ENCODE peak calls at places on chromosomes 12 and 14, in four cellular contexts. J, W, G and E are unnamed samples.

GRCh38 chr14:74771409-74771808 is 8.3 kb downstream of the YLPM1 start:
- DNase-seq in W (no peak), G (no peak), J (no peak), E (no peak)

GRCh38 chr14:104093366-104094055 is 8.0 kb downstream of the ASPG start:
- DNase-seq in W (no peak), G (peak), J (no peak), E (peak)

GRCh38 chr12:4116251-4117111 is 157.1 kb upstream of the CCND2 start:
- DNase-seq in W (peak), G (no peak), J (no peak), E (no peak)

GRCh38 chr12:75721231-75721641 is 209.8 kb upstream of the KRR1 start:
- DNase-seq in J (no peak), G (no peak), W (no peak), E (no peak)

GRCh38 chr14:64196668-64197411 is 97.3 kb downstream of the ESR2 start:
- DNase-seq in G (peak), W (peak), J (no peak), E (peak)

GRCh38 chr14:71658261-71658860 is 273.9 kb upstream of the RGS6 start:
- DNase-seq in G (no peak), W (no peak), J (no peak), E (no peak)

GRCh38 chr14:85798852-85799251 is 268.9 kb downstream of the FLRT2 start:
- DNase-seq in J (no peak), W (no peak), G (no peak), E (no peak)

GRCh38 chr12:64544796-64545382 is 65.4 kb upstream of the RASSF3 start:
- DNase-seq in J (no peak), G (no peak), W (no peak), E (no peak)

GRCh38 chr14:105484069-105484996 is 2.4 kb upstream of the CRIP1 start:
- DNase-seq in J (no peak), G (no peak), W (no peak), E (no peak)

GRCh38 chr12:31504625-31505222 is 86.2 kb downstream of the DENND5B start:
- DNase-seq in J (no peak), W (no peak), G (no peak), E (no peak)

GRCh38 chr12:82527165-82527780 is 159.4 kb upstream of the TMTC2 start:
- DNase-seq in J (no peak), G (no peak), W (peak), E (peak)

GRCh38 chr12:107670999-107671643 is 14.5 kb upstream of the PWP1 start:
- DNase-seq in G (no peak), J (no peak), W (peak), E (peak)

GRCh38 chr12:27336254-27336653 is 3.6 kb downstream of the BMAL2 start:
- DNase-seq in J (no peak), G (no peak), W (peak), E (no peak)

GRCh38 chr14:56064513-56064912 is 53.7 kb upstream of the PELI2 start:
- DNase-seq in G (no peak), W (no peak), J (no peak), E (no peak)

GRCh38 chr12:14716848-14717444 is 20.5 kb upstream of the GUCY2C start:
- DNase-seq in J (no peak), G (no peak), W (peak), E (peak)

GRCh38 chr12:56645201-56645716 is 525 bp downstream of the ATP5F1B start:
- DNase-seq in J (no peak), W (peak), G (no peak), E (peak)

GRCh38 chr12:78171082-78171481 is 340.4 kb downstream of the NAV3 start:
- DNase-seq in J (no peak), G (no peak), W (no peak), E (no peak)

GRCh38 chr12:6267007-6267721 is 43.3 kb upstream of the PLEKHG6 start:
- DNase-seq in J (no peak), W (no peak), G (no peak), E (no peak)

GRCh38 chr14:59905193-59905592 is 14.8 kb upstream of the LRRC9 start:
- DNase-seq in W (no peak), J (no peak), G (no peak), E (no peak)

GRCh38 chr12:2804390-2805145 is 7.9 kb upstream of the ITFG2 start:
- DNase-seq in J (no peak), W (peak), G (no peak), E (no peak)

GRCh38 chr12:40016960-40017359 is 88.9 kb downstream of the SLC2A13 start:
- DNase-seq in J (no peak), W (peak), G (no peak), E (no peak)

GRCh38 chr12:57483466-57483865 is 3.8 kb upstream of the ARHGAP9 start:
- DNase-seq in W (no peak), J (no peak), G (no peak), E (no peak)

GRCh38 chr12:50751921-50752721 is 11.8 kb upstream of the ATF1 start:
- DNase-seq in W (no peak), J (no peak), G (no peak), E (no peak)

GRCh38 chr12:12008232-12008850 is 62.4 kb upstream of the BCL2L14 start:
- DNase-seq in J (no peak), G (no peak), W (no peak), E (peak)

GRCh38 chr12:18391136-18391535 is 129.8 kb downstream of the PIK3C2G start:
- DNase-seq in J (no peak), W (no peak), G (no peak), E (no peak)

GRCh38 chr12:8077207-8077606 is 4.9 kb upstream of the NECAP1 start:
- DNase-seq in W (no peak), J (no peak), G (no peak), E (no peak)

GRCh38 chr14:69323266-69323966 is 63.5 kb downstream of the GALNT16 start:
- DNase-seq in W (no peak), G (peak), J (no peak), E (peak)

GRCh38 chr14:55535521-55536207 is 44.3 kb upstream of the KTN1 start:
- DNase-seq in G (no peak), J (no peak), W (no peak), E (no peak)

GRCh38 chr12:91636721-91637120 is 454.1 kb upstream of the DCN start:
- DNase-seq in G (no peak), J (no peak), W (no peak), E (no peak)

GRCh38 chr14:90627478-90627877 is 188.8 kb downstream of the TTC7B start:
- DNase-seq in G (no peak), J (no peak), W (no peak), E (no peak)

GRCh38 chr12:83322816-83323215 is 636.1 kb downstream of the TMTC2 start:
- DNase-seq in J (no peak), W (no peak), G (no peak), E (no peak)

GRCh38 chr12:127770123-127770522 is 496.8 kb upstream of the TMEM132C start:
- DNase-seq in W (no peak), G (no peak), J (no peak), E (no peak)

GRCh38 chr14:73887116-73887490 is 444 bp downstream of the ZNF410 start:
- DNase-seq in W (no peak), J (no peak), G (no peak), E (no peak)

GRCh38 chr14:103483600-103483999 is 39.0 kb downstream of the CKB start:
- DNase-seq in J (no peak), G (no peak), W (no peak), E (no peak)

GRCh38 chr14:35747379-35747778 is 61.7 kb downstream of the RALGAPA1 start:
- DNase-seq in J (no peak), W (no peak), G (no peak), E (no peak)

GRCh38 chr14:89137514-89138163 is 279.4 kb downstream of the FOXN3 start:
- DNase-seq in W (no peak), J (peak), G (peak), E (no peak)

GRCh38 chr14:73227812-73228781 is 9.2 kb upstream of the PAPLN start:
- DNase-seq in W (peak), G (no peak), J (no peak), E (peak)

GRCh38 chr12:107241421-107241820 is 148.1 kb upstream of the CRY1 start:
- DNase-seq in G (no peak), W (no peak), J (no peak), E (no peak)

GRCh38 chr14:100192672-100193416 is 33.4 kb upstream of the DEGS2 start:
- DNase-seq in W (peak), J (peak), G (peak), E (peak)

GRCh38 chr14:100191584-100192249 is 32.3 kb upstream of the DEGS2 start:
- DNase-seq in W (no peak), J (no peak), G (no peak), E (no peak)

GRCh38 chr14:100190126-100190525 is 30.7 kb upstream of the DEGS2 start:
- DNase-seq in G (no peak), J (no peak), W (no peak), E (no peak)

GRCh38 chr14:100192250-100192671 is 32.8 kb upstream of the DEGS2 start:
- DNase-seq in G (peak), J (no peak), W (no peak), E (no peak)

DNA sequence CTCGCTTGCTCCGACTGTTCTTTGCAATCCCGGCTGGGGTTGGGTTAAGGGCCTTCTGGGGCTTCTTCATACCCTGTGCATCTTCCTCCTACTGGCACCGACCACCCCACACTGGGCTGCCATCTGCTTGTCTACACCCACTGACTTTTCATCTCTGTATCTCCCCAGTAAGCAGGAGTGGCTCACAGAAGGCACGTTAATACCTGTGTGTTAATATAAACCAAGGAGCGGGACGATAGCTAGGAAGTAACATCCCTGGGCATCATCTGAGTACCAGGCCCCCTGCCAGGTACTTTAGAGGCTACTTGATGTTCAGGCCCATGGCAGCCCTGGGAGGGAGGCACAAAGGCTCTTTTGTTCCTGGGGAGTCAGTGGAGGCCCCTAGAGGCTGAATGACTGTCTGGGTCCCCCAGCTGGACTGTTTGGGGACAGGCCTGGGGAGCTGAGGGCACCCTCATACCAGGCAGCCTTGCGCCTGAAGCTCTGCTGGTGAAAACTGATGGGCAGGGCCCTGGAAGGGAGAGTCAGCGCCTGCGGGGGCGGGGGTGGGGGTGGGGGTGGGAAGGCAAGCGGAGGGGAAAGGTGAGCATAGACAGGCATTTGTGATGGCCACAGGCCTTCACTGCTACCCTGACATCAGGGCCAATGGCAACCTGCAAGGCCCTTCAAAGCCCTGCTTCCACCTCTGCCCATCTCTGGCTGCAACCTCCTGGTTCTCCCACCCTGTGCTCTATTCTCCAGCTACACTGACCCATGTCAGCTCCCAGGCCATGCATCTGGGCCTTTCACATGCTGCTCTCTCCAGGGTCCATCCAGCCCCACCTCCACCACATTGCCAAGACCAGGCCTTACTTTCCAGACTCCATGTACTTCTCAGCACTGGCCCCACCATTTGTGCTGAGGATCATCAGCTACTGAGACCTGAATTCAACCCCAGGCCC is 34.2 kb upstream of the DEGS2 start:
- DNase-seq in W (no peak), J (no peak), G (no peak), E (peak)
- H3K4me3 ChIP-seq in W (no peak), J (peak), G (peak), E (no peak)

GRCh38 chr12:96061864-96062453 is 26.6 kb upstream of the LTA4H start:
- DNase-seq in W (peak), G (no peak), J (peak), E (peak)
- H3K4me3 ChIP-seq in W (no peak), G (no peak), J (no peak), E (no peak)

DNA sequence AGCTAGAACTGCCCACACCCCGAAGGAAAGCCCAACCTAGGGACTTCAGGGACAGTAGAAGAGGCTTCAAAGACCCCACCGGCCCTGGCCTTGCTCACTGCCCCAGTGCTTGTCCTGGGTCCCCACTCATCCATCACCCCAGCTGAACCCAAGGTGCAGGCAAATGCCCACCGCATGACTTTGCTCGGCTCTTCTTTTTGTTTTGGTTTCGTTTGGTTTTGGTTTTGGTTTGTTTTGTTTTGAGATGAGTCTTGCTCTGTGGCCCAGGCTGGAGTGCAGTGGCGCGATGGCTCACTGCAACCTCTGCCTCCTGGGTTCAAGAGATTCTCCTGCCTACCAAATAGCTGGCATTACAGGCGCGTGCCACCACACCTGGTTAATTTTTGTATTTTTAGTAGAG is 9.0 kb downstream of the CCDC85C start:
- DNase-seq in G (no peak), J (no peak), W (no peak), E (no peak)
- H3K4me3 ChIP-seq in G (no peak), J (peak), W (no peak), E (no peak)

GRCh38 chr14:22870811-22871199 is 735 bp upstream of the LRP10 start:
- DNase-seq in G (no peak), J (no peak), W (no peak), E (no peak)
- H3K4me3 ChIP-seq in G (peak), J (peak), W (peak), E (peak)

DNA sequence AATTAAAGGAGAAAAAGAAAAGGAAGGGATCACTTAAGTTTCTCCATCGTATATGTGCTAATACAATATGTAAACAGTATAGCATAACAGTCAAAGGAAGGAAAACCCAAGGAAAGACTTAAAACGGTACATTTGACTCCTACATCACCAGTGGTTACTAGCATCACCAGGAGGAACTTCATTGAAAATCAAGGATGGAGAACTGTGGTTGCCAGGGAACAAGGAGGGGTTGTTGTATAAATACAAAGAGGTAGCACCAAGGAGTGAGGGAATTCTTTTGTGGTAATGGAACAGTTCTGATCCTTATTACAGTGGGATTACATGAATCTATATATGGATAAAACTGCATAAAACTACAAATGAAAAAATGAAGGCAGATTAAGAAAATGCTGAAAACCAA is 1.6 kb downstream of the ZFYVE26 start:
- DNase-seq in W (no peak), G (no peak), J (no peak), E (no peak)
- H3K4me3 ChIP-seq in W (no peak), G (no peak), J (peak), E (no peak)

DNA sequence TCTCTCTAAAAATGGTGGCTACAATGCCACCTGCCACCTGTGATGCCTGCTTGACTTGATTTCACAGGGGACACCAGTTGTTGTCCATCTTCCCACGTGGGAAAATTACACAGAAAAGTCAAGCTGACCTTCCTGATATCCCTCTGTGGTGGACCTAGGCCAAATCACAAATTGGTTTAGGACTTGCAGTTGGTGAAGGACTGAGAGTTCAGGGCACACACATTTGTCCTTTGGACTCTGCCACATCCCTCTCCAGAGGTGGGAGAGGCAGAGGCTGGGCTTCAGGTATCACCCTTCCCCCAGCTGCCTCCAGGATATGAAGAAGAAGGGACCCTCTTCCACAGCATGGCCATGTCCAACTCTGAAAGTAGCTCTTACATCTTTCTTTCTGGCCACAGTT is 55.6 kb upstream of the NOS1 start:
- DNase-seq in W (no peak), J (no peak), G (no peak), E (no peak)
- H3K4me3 ChIP-seq in W (no peak), J (no peak), G (no peak), E (no peak)

DNA sequence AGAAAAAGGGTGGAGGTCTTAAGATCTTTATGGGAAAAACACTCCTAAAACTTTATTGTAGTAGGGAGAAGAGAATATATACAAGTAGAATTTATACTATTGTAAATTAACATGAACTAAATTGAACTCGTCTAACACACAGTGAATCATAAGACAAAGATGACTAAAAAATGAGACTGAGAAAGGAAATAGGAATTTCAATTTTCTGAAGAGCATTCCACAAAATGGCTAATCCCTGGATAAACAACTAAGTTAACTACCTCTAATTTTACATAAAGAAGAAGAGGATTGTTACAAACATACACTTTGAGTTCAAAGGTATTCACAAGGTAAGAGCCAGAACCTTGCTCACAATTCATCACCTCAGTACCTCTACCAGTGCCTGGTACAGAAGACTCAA is 2.0 kb downstream of the MAP4K5 start:
- DNase-seq in W (no peak), G (no peak), J (no peak), E (no peak)
- H3K4me3 ChIP-seq in W (no peak), G (peak), J (peak), E (no peak)

GRCh38 chr12:67747869-67748760 is 99.6 kb downstream of the DYRK2 start:
- DNase-seq in W (peak), J (no peak), G (no peak), E (no peak)

GRCh38 chr12:67751376-67751928 is 102.9 kb downstream of the DYRK2 start:
- DNase-seq in W (peak), J (no peak), G (no peak), E (no peak)

GRCh38 chr12:67750528-67751183 is 102.1 kb downstream of the DYRK2 start:
- DNase-seq in G (no peak), W (no peak), J (no peak), E (no peak)

GRCh38 chr12:67752226-67752732 is 103.7 kb downstream of the DYRK2 start:
- DNase-seq in W (no peak), G (no peak), J (no peak), E (no peak)

GRCh38 chr12:67748761-67749075 is 100.2 kb downstream of the DYRK2 start:
- DNase-seq in W (no peak), J (no peak), G (no peak), E (no peak)
- H3K4me3 ChIP-seq in W (no peak), J (no peak), G (no peak), E (no peak)

GRCh38 chr12:93390025-93390424 is 12.3 kb downstream of the NUDT4 start:
- DNase-seq in G (no peak), W (no peak), J (no peak), E (no peak)
- H3K4me3 ChIP-seq in G (no peak), W (no peak), J (no peak), E (no peak)